ENCODE peak calls at places on chromosome 6, in seven cellular contexts. M is iPS-NIHi11; A is NCI-H1417; Z is activated naive CD4-positive, alpha-beta T cell treated with anti-CD3 and anti-CD28 coated beads, Interleukin-2, amount 10 ng/mL, durations not matched to agents 7 days and 5 days; N is mesothelial cell of epicardium; L is mucosa of descending colon; G is amniotic stem cell. I is an unnamed sample.

GRCh38 chr6:29624520-29624961 is 8.4 kb downstream of the GABBR1 start:
- DNase-seq in A (peak), L (no peak), Z (no peak), M (no peak), N (no peak), G (no peak), I (no peak)

GRCh38 chr6:36094786-36095496 is 35.4 kb upstream of the MAPK13 start:
- DNase-seq in A (peak), N (peak), Z (peak), G (peak), M (peak), L (peak), I (peak)

GRCh38 chr6:42257063-42257462 is 39.4 kb upstream of the MRPS10 start:
- DNase-seq in Z (no peak), G (no peak), A (no peak), N (no peak), L (no peak), M (no peak), I (no peak)

GRCh38 chr6:8389034-8389818 is 46.1 kb downstream of the SLC35B3 start:
- DNase-seq in A (peak), L (peak), M (no peak), G (no peak), N (no peak), Z (no peak), I (no peak)

GRCh38 chr6:84772428-84773132 is 8.2 kb upstream of the TBX18 start:
- DNase-seq in N (no peak), M (peak), L (no peak), A (peak), G (no peak), Z (no peak), I (no peak)

GRCh38 chr6:35769211-35769610 is 7.2 kb upstream of the CLPSL2 start:
- DNase-seq in A (no peak), Z (no peak), L (no peak), M (no peak), N (no peak), G (no peak), I (no peak)

GRCh38 chr6:20006039-20006438 is 168.9 kb downstream of the ID4 start:
- DNase-seq in Z (no peak), M (no peak), L (no peak), G (no peak), N (no peak), A (no peak), I (no peak)

GRCh38 chr6:97697450-97697849 is 414.4 kb upstream of the MMS22L start:
- DNase-seq in N (no peak), M (no peak), G (no peak), A (no peak), Z (no peak), L (no peak), I (no peak)

GRCh38 chr6:15956205-15957106 is 172.4 kb upstream of the MYLIP start:
- DNase-seq in N (no peak), L (peak), Z (no peak), M (no peak), G (no peak), A (no peak), I (peak)

GRCh38 chr6:20243288-20243687 is 31.0 kb upstream of the MBOAT1 start:
- DNase-seq in G (no peak), Z (no peak), N (no peak), M (no peak), A (no peak), L (no peak), I (no peak)

GRCh38 chr6:12359051-12359450 is 68.9 kb downstream of the EDN1 start:
- DNase-seq in M (no peak), N (no peak), A (no peak), L (no peak), Z (no peak), G (no peak), I (no peak)

GRCh38 chr6:137791281-137792159 is 75.5 kb upstream of the TNFAIP3 start:
- DNase-seq in G (no peak), A (no peak), Z (no peak), N (no peak), L (no peak), M (no peak), I (peak)

GRCh38 chr6:15443119-15443518 is 197.2 kb downstream of the JARID2 start:
- DNase-seq in N (no peak), A (no peak), L (no peak), G (peak), Z (no peak), M (no peak), I (no peak)